ENCODE peak calls at places on chromosomes 11 and 22, in seven cellular contexts. U is A549, G is right lobe of liver, F is body of pancreas, L is thyroid gland, W is tibial nerve, T is prostate gland. S is an unnamed sample.

GRCh38 chr22:25969286-25969685 is 200.0 kb upstream of the SEZ6L start:
- DNase-seq in L (no peak), G (no peak), W (no peak), T (no peak), F (no peak), U (no peak), S (no peak)

GRCh38 chr11:1549355-1550330 is 22.4 kb downstream of the DUSP8 start:
- DNase-seq in F (no peak), G (no peak), L (no peak), W (no peak), U (no peak), T (no peak), S (no peak)

GRCh38 chr22:26648011-26648497 is 9.3 kb upstream of the MIAT start:
- DNase-seq in U (no peak), G (no peak), L (no peak), T (no peak), W (no peak), F (no peak), S (no peak)

GRCh38 chr11:13135385-13136271 is 126.5 kb downstream of the RASSF10 start:
- DNase-seq in F (no peak), G (no peak), U (peak; percentile 24), L (peak; percentile 28), W (no peak), T (no peak), S (no peak)

GRCh38 chr11:116688202-116688540 is 84.6 kb downstream of the BUD13 start:
- DNase-seq in L (no peak), W (no peak), T (no peak), F (no peak), G (no peak), U (no peak), S (no peak)

GRCh38 chr22:40210814-40211213 is 33.1 kb downstream of the TNRC6B start:
- DNase-seq in T (no peak), W (no peak), F (no peak), U (no peak), L (no peak), G (no peak), S (no peak)

GRCh38 chr11:133825666-133826065 is 19.6 kb downstream of the SPATA19 start:
- DNase-seq in T (no peak), L (no peak), W (no peak), U (no peak), G (no peak), F (no peak), S (no peak)

GRCh38 chr22:28547132-28547842 is 132.4 kb downstream of the TTC28 start:
- DNase-seq in L (no peak), W (no peak), T (no peak), G (no peak), F (no peak), U (peak; percentile 30), S (no peak)

GRCh38 chr22:19103881-19104821 is 18.1 kb downstream of the DGCR2 start:
- DNase-seq in L (peak; percentile 76), T (no peak), W (no peak), U (no peak), G (no peak), F (peak; percentile 93), S (no peak)

GRCh38 chr11:2647953-2648352 is 51.8 kb downstream of the KCNQ1OT1 start:
- DNase-seq in T (no peak), F (no peak), W (no peak), G (no peak), U (no peak), L (no peak), S (no peak)

GRCh38 chr11:2649400-2649799 is 50.4 kb downstream of the KCNQ1OT1 start:
- DNase-seq in U (no peak), F (no peak), W (no peak), L (no peak), T (no peak), G (no peak), S (no peak)

GRCh38 chr11:2651054-2651617 is 48.7 kb downstream of the KCNQ1OT1 start:
- DNase-seq in W (no peak), T (no peak), L (no peak), G (no peak), F (no peak), U (no peak), S (no peak)

GRCh38 chr11:2650343-2650867 is 49.4 kb downstream of the KCNQ1OT1 start:
- DNase-seq in T (no peak), W (no peak), F (no peak), G (no peak), L (no peak), U (no peak), S (no peak)

GRCh38 chr11:2649848-2650247 is 49.9 kb downstream of the KCNQ1OT1 start:
- DNase-seq in W (no peak), T (no peak), L (no peak), U (no peak), F (no peak), G (no peak), S (no peak)
- H3K9me3 ChIP-seq in W (peaks cover 100% of the 10 kb centered on the region), T (no peaks in the 10 kb centered on the region), L (no peaks in the 10 kb centered on the region), U (peaks cover 98% of the 10 kb centered on the region), F (peaks cover 72% of the 10 kb centered on the region), G (peaks cover 22% of the 10 kb centered on the region), S (peaks cover 54% of the 10 kb centered on the region)

GRCh38 chr11:83159901-83160865 is 3.3 kb downstream of the PCF11 start:
- DNase-seq in T (peak; percentile 80), U (peak; percentile 23), W (no peak), G (no peak), L (peak; percentile 26), F (peak; percentile 56), S (peak; percentile 55)
- TF ChIP-seq POLR2A in T (no peak), U (no peak), W (no peak), G (no peak), L (no peak), F (no peak), S (no peak)

GRCh38 chr11:46238967-46239800 is 38.3 kb upstream of the CREB3L1 start:
- DNase-seq in L (peak; percentile 77), G (peak; percentile 87), F (peak; percentile 86), W (peak; percentile 77), T (peak; percentile 73), U (peak; percentile 85), S (peak; percentile 74)
- H3K4me3 ChIP-seq in L (no peak overlapping the region), G (peak overlapping the region; percentile 32), F (no peak overlapping the region), W (peak overlapping the region; percentile 29), T (no peak overlapping the region), U (peak overlapping the region; percentile 53), S (peak overlapping the region; percentile 38)

GRCh38 chr22:48434156-48434867 is 1393.4 kb downstream of the BRD1 start:
- DNase-seq in L (no peak), T (no peak), U (no peak), F (no peak), W (no peak), G (peak; percentile 33), S (no peak)
- H3K9me3 ChIP-seq in L (no peaks in the 10 kb centered on the region), T (no peaks in the 10 kb centered on the region), U (no peaks in the 10 kb centered on the region), F (no peaks in the 10 kb centered on the region), W (no peaks in the 10 kb centered on the region), G (no peaks in the 10 kb centered on the region), S (no peaks in the 10 kb centered on the region)

GRCh38 chr11:100185588-100185987 is 501.5 kb upstream of the ARHGAP42 start:
- DNase-seq in F (no peak), G (no peak), T (no peak), W (no peak), U (no peak), L (no peak), S (no peak)
- TF ChIP-seq POLR2A in F (no peak), G (no peak), T (no peak), W (no peak), U (no peak), L (no peak), S (no peak)

GRCh38 chr11:122172352-122173073 is 56.5 kb upstream of the BLID start:
- DNase-seq in G (no peak), U (no peak), F (no peak), W (no peak), T (no peak), L (no peak), S (no peak)

GRCh38 chr11:122170815-122171475 is 54.9 kb upstream of the BLID start:
- DNase-seq in T (no peak), G (no peak), F (no peak), U (peak; percentile 56), L (peak; percentile 76), W (no peak), S (no peak)

GRCh38 chr11:122173074-122173450 is 57.0 kb upstream of the BLID start:
- DNase-seq in G (no peak), L (peak; percentile 44), U (no peak), F (no peak), W (no peak), T (no peak), S (no peak)

GRCh38 chr11:122175316-122175715 is 59.3 kb upstream of the BLID start:
- DNase-seq in L (no peak), T (no peak), U (no peak), G (no peak), F (no peak), W (no peak), S (no peak)

DNA sequence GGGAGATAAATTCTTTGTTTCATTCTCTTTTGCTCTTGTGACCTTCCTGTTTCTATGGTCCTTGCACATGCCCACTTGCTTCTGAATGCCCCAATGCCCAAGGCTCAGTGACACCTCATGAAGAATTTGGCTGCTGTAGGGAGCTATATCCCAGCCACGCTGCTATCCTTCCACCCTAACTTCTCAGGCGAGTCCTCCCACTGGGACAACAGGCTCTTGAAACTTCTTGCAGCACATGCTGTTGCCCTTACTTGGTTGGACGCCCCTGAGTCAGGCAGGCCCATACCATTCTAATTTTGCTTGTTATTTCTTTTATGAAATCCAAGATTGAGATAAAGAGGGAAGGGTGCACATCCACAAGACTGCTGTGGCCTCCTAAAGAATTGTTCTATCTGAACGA is 57.6 kb upstream of the BLID start:
- DNase-seq in U (no peak), T (no peak), W (no peak), G (no peak), L (peak; percentile 86), F (no peak), S (no peak)
- H3K4me3 ChIP-seq in U (no peak overlapping the region), T (no peak overlapping the region), W (no peak overlapping the region), G (no peak overlapping the region), L (no peak overlapping the region), F (no peak overlapping the region), S (no peak overlapping the region)

GRCh38 chr11:55697817-55698216 is 35.8 kb downstream of the OR4C6 start:
- DNase-seq in L (no peak), W (no peak), F (no peak), T (no peak), G (no peak), U (no peak), S (no peak)
- H3K9me3 ChIP-seq in L (no peaks in the 10 kb centered on the region), W (peaks cover 17% of the 10 kb centered on the region), F (no peaks in the 10 kb centered on the region), T (no peaks in the 10 kb centered on the region), G (no peaks in the 10 kb centered on the region), U (peaks cover 9% of the 10 kb centered on the region), S (peaks cover 3% of the 10 kb centered on the region)

S was measured in breast epithelium.